ENCODE peak calls at places on chromosomes 3 and 15, in five cellular contexts. Y is uterus, K is upper lobe of left lung, F is esophagus muscularis mucosa, H is body of pancreas. T is an unnamed sample.

GRCh38 chr3:197490098-197490497 is 65.7 kb downstream of the BDH1 start:
- DNase-seq in Y (no peak), K (no peak), F (no peak), H (no peak), T (no peak)

GRCh38 chr15:41979493-41980266 is 7.3 kb upstream of the EHD4 start:
- DNase-seq in Y (no peak), K (no peak), F (no peak), H (no peak), T (no peak)

GRCh38 chr15:81473177-81473576 is 99.2 kb upstream of the TMC3 start:
- DNase-seq in Y (no peak), K (no peak), F (no peak), H (no peak), T (no peak)

GRCh38 chr3:156448300-156448699 is 106.6 kb downstream of the SSR3 start:
- DNase-seq in Y (no peak), K (no peak), F (no peak), H (no peak), T (no peak)

GRCh38 chr3:152559246-152559645 is 275.7 kb upstream of the P2RY1 start:
- DNase-seq in Y (no peak), K (peak), F (no peak), H (no peak), T (no peak)

GRCh38 chr3:58164916-58165821 is 45.6 kb downstream of the DNASE1L3 start:
- DNase-seq in Y (no peak), K (peak), F (no peak), H (peak), T (no peak)

GRCh38 chr3:134965849-134966248 is 170.8 kb downstream of the EPHB1 start:
- DNase-seq in Y (no peak), K (no peak), F (no peak), H (no peak), T (no peak)

GRCh38 chr15:39918688-39919385 is 1.2 kb downstream of the GPR176 start:
- DNase-seq in Y (no peak), K (no peak), F (no peak), H (no peak), T (no peak)

GRCh38 chr3:182794806-182795369 is 1.6 kb downstream of the ATP11B start:
- DNase-seq in Y (no peak), K (no peak), F (no peak), H (no peak), T (no peak)

GRCh38 chr3:183650554-183650953 is 15.1 kb downstream of the KLHL24 start:
- DNase-seq in Y (no peak), K (no peak), F (no peak), H (no peak), T (no peak)

GRCh38 chr3:164094546-164094945 is 983.8 kb downstream of the SI start:
- DNase-seq in Y (no peak), K (no peak), F (no peak), H (no peak), T (no peak)

GRCh38 chr15:74793135-74794028 is 11.5 kb downstream of the CSK start:
- DNase-seq in Y (no peak), K (peak), F (no peak), H (no peak), T (no peak)
- H3K4me3 ChIP-seq in Y (no peak), K (no peak), F (no peak), H (no peak), T (no peak)

GRCh38 chr3:124041553-124041952 is 49.6 kb upstream of the ROPN1 start:
- DNase-seq in Y (no peak), K (no peak), F (no peak), H (no peak), T (no peak)

GRCh38 chr3:124043023-124043422 is 51.1 kb upstream of the ROPN1 start:
- DNase-seq in Y (no peak), K (no peak), F (no peak), H (no peak), T (no peak)

GRCh38 chr3:124049203-124049748 is 57.4 kb upstream of the ROPN1 start:
- DNase-seq in Y (no peak), K (no peak), F (no peak), H (no peak), T (no peak)

GRCh38 chr3:124044961-124045360 is 53.0 kb upstream of the ROPN1 start:
- DNase-seq in Y (no peak), K (no peak), F (no peak), H (no peak), T (no peak)
- TF ChIP-seq POLR2A in Y (no peak), K (no peak), F (no peak), H (no peak), T (no peak)

DNA sequence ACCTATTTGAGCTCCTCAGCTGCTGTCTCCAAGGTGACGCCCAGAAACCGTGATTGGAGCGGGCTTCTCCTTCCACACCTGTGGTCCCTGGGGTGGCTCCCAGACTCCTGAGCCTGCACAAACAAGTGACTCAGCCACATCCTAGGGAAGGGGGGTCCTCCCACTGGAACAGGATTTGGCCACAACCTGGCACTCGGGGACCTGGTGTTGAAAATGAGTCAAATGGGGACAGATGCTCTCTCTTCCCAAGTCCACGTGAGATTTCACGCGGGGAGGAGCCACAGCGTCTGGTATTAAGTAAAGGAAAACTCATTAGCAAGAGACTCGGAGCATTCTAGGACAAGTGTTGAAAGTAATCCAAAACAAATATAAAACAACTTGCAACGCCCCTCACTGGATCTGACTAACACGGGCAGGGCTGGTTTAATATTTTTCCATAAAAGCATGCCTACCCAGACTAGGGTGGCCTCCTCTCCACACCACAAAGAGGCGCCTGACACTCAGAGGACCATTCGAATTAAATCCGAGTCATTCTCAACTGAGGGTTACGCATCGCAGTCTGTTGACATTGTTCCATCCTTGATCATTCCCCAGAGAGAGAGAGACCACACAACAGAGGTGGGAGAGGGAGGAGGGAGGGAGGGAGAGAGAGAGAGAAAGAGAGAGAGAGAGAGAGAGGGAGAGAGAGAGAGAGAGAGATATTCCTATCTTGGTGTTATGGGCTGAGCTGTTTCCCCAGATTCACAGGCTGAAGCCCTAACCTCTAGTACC is 74.4 kb downstream of the MGLL start:
- DNase-seq in Y (peak), K (no peak), F (no peak), H (peak), T (no peak)
- H3K4me3 ChIP-seq in Y (no peak), K (no peak), F (no peak), H (no peak), T (no peak)

DNA sequence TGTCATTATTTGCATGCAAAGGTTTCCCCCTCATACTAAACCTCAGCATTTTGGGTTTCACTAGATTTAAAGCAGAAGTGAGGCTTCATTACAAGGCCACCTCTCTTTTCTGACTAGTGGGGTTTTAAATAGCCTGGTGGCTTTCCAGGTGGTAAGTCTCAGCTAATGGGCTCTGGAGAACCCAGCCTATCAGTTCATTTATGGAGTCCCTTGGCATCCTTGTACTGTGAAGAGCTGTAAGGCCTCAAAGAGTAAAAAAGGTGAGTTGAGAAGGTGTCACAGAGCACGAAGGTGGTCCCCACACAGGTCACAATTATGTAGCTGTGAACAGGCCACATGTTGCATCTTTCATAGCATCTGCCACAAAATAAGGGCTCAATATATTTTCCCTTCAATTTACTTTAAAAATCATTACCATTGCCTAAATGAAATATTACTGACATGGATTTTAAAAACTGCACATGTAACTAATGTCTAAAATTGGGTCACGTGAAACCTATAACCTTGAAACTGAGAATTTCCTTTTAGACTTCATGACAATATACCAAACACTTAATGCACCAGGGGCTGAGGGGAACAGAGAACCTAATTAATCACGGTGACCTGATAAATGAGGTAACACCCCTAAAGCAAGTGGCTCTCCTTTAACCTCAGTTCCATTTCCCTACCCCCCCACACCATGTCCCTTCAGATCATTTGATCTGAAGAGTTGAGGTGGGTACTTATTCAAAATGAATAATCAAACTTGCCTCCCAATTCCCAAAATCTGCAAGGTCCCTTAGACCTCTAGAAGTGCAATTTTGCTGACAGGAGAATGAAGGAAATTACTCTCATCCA is 1.3 kb downstream of the NGLY1 start:
- DNase-seq in Y (no peak), K (no peak), F (no peak), H (no peak), T (no peak)
- TF ChIP-seq POLR2A in Y (no peak), K (no peak), F (no peak), H (no peak), T (no peak)